ENCODE peak calls at places on chromosomes 5 and 9, in five cellular contexts. Y, G, M, F and H are unnamed samples.

GRCh38 chr9:134407123-134407779 is 81.0 kb downstream of the RXRA start:
- DNase-seq in Y (peak), F (peak), G (peak), M (peak), H (peak)

GRCh38 chr5:142685418-142686209 is at the start of gene FGF1:
- DNase-seq in G (peak), M (peak), Y (peak), F (peak), H (peak)

GRCh38 chr9:120177121-120177520 is 402.8 kb downstream of the CDK5RAP2 start:
- DNase-seq in F (peak), M (no peak), G (no peak), Y (no peak), H (no peak)

GRCh38 chr5:141328231-141328630 is 2.1 kb upstream of the PCDHGA1 start:
- DNase-seq in G (no peak), F (no peak), M (no peak), Y (no peak), H (no peak)

GRCh38 chr5:172106511-172107356 is 81.3 kb downstream of the STK10 start:
- DNase-seq in Y (no peak), F (peak), G (no peak), M (peak), H (peak)

GRCh38 chr5:107832746-107833145 is 162.0 kb upstream of the EFNA5 start:
- DNase-seq in Y (no peak), F (no peak), G (no peak), M (no peak), H (no peak)

GRCh38 chr5:8993031-8993430 is 552.8 kb downstream of the SEMA5A start:
- DNase-seq in G (no peak), Y (no peak), F (no peak), M (no peak), H (no peak)

GRCh38 chr5:158170060-158170459 is 311.1 kb upstream of the CLINT1 start:
- DNase-seq in F (no peak), Y (no peak), M (no peak), G (no peak), H (no peak)

GRCh38 chr5:126852104-126852531 is 75.2 kb downstream of the LMNB1 start:
- DNase-seq in Y (no peak), M (no peak), F (no peak), G (no peak), H (no peak)

GRCh38 chr9:19409406-19410194 is 791 bp downstream of the ACER2 start:
- DNase-seq in F (peak), M (peak), G (no peak), Y (peak), H (peak)

GRCh38 chr9:89225587-89225986 is 47.0 kb upstream of the SHC3 start:
- DNase-seq in G (peak), M (no peak), Y (peak), F (no peak), H (no peak)

GRCh38 chr5:115260248-115260647 is 2.4 kb downstream of the PGGT1B start:
- DNase-seq in M (no peak), Y (no peak), G (no peak), F (no peak), H (peak)

GRCh38 chr5:140015706-140016105 is 27.4 kb downstream of the NRG2 start:
- DNase-seq in M (no peak), Y (no peak), F (no peak), G (no peak), H (no peak)

GRCh38 chr9:107422189-107422802 is 67.3 kb downstream of the KLF4 start:
- DNase-seq in M (peak), F (peak), G (peak), Y (peak), H (peak)

GRCh38 chr5:90881626-90882150 is 323.1 kb downstream of the ADGRV1 start:
- DNase-seq in Y (no peak), G (no peak), F (no peak), M (no peak), H (no peak)

GRCh38 chr5:65142007-65142406 is 339.7 kb downstream of the ADAMTS6 start:
- DNase-seq in G (no peak), Y (no peak), F (no peak), M (no peak), H (no peak)

GRCh38 chr5:65141487-65141886 is 340.2 kb downstream of the ADAMTS6 start:
- DNase-seq in M (no peak), F (no peak), G (peak), Y (peak), H (no peak)

GRCh38 chr5:65144136-65144871 is 337.4 kb downstream of the ADAMTS6 start:
- DNase-seq in G (no peak), F (no peak), M (no peak), Y (no peak), H (no peak)

GRCh38 chr5:65137631-65138030 is 344.1 kb downstream of the ADAMTS6 start:
- DNase-seq in F (no peak), Y (no peak), M (no peak), G (no peak), H (no peak)

GRCh38 chr5:65142511-65143011 is 339.2 kb downstream of the ADAMTS6 start:
- DNase-seq in M (no peak), G (peak), Y (peak), F (peak), H (no peak)
- H3K27ac ChIP-seq in M (no peak), G (peak), Y (peak), F (peak), H (no peak)

DNA sequence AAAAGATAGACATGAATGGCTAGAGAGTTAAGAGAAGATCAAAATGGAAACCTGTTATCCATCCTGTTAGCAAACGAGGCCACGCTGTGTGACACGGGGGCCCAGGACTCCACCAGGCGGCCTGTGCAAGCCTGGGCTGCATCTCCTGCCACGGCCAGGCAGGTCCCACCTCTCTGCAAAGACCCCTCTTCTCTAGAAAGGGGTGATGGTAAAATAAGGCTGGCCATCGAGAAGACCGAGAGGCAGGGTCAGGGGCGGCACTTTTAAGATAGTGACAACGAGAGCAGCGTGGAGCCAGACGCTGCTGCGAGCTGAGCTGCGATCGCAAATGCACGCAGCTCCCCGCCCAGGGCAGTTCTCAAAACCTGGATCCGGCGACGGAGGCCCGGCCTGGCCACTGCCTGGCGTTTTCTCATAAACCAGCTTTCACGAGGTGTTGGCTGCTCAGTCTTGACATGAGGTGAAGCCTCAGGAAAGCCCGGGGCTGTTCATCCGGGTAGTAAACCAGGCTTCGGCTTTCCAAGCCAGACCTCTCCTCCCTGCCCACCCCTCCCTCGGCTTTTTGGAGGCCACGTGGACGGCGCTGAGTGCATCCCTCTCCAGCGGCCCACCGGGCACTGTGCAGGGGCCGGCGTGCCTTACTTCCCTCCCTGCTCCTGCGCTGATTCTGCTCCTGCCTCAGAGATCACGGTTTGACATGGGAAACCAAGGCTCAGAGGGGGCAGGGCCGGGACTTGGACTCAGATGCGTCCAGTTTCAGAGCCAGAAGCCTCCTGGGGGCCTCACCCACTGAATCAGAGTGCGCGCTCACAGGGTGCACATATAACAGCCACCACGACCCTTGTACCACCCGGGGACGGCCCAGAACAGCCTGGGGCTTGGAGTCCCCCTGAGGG is 151.6 kb upstream of the PHYKPL start:
- DNase-seq in M (peak), F (peak), Y (no peak), G (no peak), H (no peak)
- H3K27ac ChIP-seq in M (no peak), F (no peak), Y (no peak), G (no peak), H (no peak)

GRCh38 chr9:82022121-82022520 is 33.5 kb downstream of the SPATA31D1 start:
- DNase-seq in M (no peak), F (no peak), G (no peak), Y (no peak), H (no peak)

GRCh38 chr9:82024931-82025330 is 36.4 kb downstream of the SPATA31D1 start:
- DNase-seq in Y (peak), G (peak), M (no peak), F (no peak), H (no peak)

GRCh38 chr9:82020341-82020740 is 31.8 kb downstream of the SPATA31D1 start:
- DNase-seq in Y (no peak), M (no peak), F (no peak), G (no peak), H (no peak)

GRCh38 chr9:82021198-82021597 is 32.6 kb downstream of the SPATA31D1 start:
- DNase-seq in M (no peak), Y (peak), G (peak), F (no peak), H (peak)
- H3K27ac ChIP-seq in M (no peak), Y (peak), G (peak), F (no peak), H (no peak)

DNA sequence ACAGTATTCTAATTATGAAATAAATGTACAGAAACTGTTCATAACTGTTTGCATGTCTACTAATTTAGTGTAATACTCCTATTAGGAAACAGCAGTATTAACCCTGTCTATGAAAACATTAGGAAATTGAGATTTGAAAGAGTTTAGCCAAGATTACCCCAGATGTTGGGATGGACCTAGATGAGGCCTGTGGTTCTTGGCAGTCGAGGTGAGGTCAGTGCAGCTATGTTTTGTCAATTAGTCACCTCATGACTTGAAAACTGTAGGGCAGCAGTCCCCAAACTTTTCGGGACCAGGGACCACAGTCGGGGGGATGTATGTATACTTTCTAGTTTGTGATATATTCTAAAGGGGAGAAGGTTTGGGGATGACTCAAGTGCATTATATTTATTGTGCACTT is 4.7 kb downstream of the LNPEP start:
- DNase-seq in F (no peak), M (no peak), G (peak), Y (peak), H (no peak)
- H3K27ac ChIP-seq in F (no peak), M (no peak), G (no peak), Y (no peak), H (no peak)

GRCh38 chr9:94182532-94182931 is 76.6 kb upstream of the ZNF169 start:
- DNase-seq in F (no peak), G (no peak), Y (no peak), M (no peak), H (no peak)
- H3K27ac ChIP-seq in F (no peak), G (no peak), Y (no peak), M (no peak), H (peak)

GRCh38 chr9:86682240-86682639 is 265.1 kb downstream of the GAS1 start:
- DNase-seq in G (no peak), F (no peak), M (no peak), Y (no peak), H (no peak)
- H3K27ac ChIP-seq in G (no peak), F (no peak), M (no peak), Y (no peak), H (no peak)

DNA sequence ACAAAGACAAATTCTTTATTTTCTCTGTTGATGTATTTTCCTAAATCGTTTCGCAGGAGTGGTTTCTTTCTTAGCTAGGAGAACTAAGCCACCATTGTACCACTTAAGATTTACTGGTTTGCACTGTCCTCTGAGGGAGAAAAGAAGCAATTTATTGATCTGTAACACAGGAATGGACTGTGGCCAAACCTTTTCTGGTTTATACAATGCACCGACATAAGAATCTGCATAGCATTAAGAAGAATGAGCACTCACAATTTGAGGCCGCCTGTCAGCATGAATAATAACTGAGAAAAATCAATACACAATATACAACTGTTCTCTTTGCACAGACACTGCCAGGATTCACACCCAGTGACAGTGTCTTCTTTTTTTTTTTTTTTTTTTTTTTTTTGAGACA is 168.7 kb upstream of the DMRT1 start:
- DNase-seq in F (no peak), M (no peak), G (no peak), Y (no peak), H (no peak)
- H3K27ac ChIP-seq in F (no peak), M (no peak), G (no peak), Y (no peak), H (peak)

DNA sequence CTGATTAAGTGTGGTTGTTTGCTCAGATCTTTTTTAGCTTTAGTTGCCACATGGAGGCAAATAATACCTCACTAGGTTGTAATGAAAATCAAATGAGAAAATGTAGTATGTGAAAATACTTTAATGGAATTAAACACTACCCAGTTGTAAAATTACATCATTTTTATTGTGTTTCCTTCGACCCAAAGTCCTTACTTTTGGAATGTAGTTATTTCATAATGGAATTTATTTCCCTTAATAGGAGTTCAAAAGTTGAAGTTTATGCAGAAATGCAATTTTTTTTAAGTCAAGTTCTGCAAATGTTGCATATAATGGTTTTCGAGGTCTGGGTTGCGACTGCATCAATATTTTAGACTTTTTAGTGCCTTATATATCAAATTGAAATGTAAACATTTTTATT is 31.0 kb downstream of the TNPO1 start:
- DNase-seq in F (no peak), Y (no peak), G (no peak), M (no peak), H (no peak)
- H3K27ac ChIP-seq in F (no peak), Y (peak), G (no peak), M (no peak), H (no peak)

GRCh38 chr9:113464286-113464660 is 746 bp downstream of the RGS3 start:
- DNase-seq in F (no peak), M (no peak), Y (no peak), G (no peak), H (no peak)

GRCh38 chr9:113462781-113463286 is 693 bp upstream of the RGS3 start:
- DNase-seq in M (no peak), Y (no peak), F (no peak), G (no peak), H (no peak)

GRCh38 chr9:113464672-113465271 is 1.2 kb downstream of the RGS3 start:
- DNase-seq in G (no peak), F (peak), Y (no peak), M (no peak), H (no peak)

GRCh38 chr9:113461943-113462342 is 1.6 kb upstream of the RGS3 start:
- DNase-seq in Y (no peak), F (no peak), G (no peak), M (no peak), H (no peak)

DNA sequence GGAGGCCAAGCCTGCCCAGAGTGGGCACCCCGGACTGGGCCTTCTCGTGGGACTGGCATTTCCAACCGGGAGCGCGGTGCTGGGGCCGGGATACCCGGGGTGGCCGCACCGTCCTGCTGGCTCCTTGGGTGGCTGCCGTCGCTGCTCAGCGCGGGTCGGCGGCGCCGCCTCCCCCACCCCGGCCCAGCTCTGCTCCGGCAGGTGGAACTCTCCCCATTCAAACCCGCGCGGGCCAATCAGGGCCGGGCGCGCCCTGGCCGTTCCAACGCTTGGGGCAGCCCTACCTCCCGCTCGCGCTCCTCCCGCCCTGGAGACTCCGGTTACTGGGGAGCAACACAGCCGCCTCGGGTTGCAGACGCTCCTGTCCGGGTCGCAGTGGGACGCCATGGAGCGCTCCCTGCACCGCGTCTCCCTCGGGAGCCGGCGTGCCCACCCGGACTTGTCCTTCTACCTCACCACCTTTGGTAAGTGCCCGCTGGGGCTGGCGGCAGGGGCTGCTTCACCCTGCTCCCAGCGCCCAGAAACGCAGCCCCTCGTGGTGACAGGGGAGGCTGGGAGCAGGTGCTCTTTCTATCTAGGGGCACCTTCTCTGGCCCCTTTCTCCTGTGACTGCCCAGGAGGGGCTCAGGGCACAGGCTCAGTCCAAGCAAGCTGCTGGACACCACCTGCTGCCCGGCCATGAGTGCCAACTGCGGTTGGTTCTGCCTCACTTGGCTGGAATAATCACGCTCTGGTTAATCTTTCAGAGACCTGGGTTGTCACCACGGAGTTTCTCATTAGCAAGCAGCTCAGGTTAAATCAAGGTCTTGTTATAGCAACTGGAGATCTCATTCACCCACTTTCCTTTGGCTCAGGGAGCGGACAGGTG is at the start of gene RGS3:
- DNase-seq in F (peak), G (peak), M (peak), Y (peak), H (peak)
- H3K27ac ChIP-seq in F (no peak), G (no peak), M (peak), Y (no peak), H (no peak)

GRCh38 chr5:132044207-132044606 is 16.2 kb upstream of the IL3 start:
- DNase-seq in Y (no peak), M (no peak), F (no peak), G (no peak), H (no peak)

GRCh38 chr5:132049559-132049958 is 10.9 kb upstream of the IL3 start:
- DNase-seq in G (no peak), M (no peak), Y (no peak), F (no peak), H (no peak)

GRCh38 chr5:132049093-132049492 is 11.4 kb upstream of the IL3 start:
- DNase-seq in Y (no peak), M (no peak), F (no peak), G (no peak), H (no peak)

GRCh38 chr5:132050136-132050535 is 10.3 kb upstream of the IL3 start:
- DNase-seq in M (no peak), Y (no peak), G (no peak), F (no peak), H (no peak)

DNA sequence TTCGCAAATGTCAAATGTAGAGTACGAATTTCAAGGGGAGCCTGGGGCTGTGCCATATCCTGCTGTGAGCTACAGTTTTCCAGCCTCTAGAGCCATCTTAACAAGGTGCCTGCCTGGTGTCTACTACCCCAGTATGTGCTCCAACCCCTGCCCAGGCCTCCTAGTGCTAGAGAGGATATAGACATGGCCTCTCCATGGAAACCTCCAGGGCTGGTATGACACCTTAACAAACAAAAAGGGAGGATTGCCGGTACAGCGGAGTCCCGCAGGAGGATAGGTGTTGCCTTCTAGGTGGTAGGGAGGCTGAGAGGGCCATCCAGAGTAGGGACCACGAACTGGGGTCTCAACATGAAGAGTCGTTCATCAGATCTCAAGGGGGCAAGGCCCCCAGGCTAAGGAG is 13.5 kb upstream of the IL3 start:
- DNase-seq in F (peak), G (no peak), Y (no peak), M (no peak), H (no peak)
- H3K27ac ChIP-seq in F (no peak), G (no peak), Y (no peak), M (no peak), H (no peak)